ENCODE peak calls at places on chromosomes 13 and 19, in eight cellular contexts. U is endodermal cell, Q is fibroblast of lung, I is SK-N-SH, D is right cardiac atrium, Z is gastrocnemius medialis, K is heart right ventricle, A is thoracic aorta. H is an unnamed sample. For H3K4me1, the result is how much of the 10 kb centered on the place peaks cover.

GRCh38 chr19:1874554-1875185 is 10.6 kb downstream of the ABHD17A start:
- DNase-seq in U (no peak), Q (no peak), I (no peak), D (no peak), Z (no peak), K (no peak), A (no peak), H (no peak)

GRCh38 chr13:106083620-106084350 is 451.7 kb downstream of the EFNB2 start:
- DNase-seq in U (peak), Q (peak), I (peak), D (no peak), Z (no peak), K (peak), A (no peak), H (no peak)

GRCh38 chr13:108629353-108629752 is at the start of gene MYO16:
- DNase-seq in U (no peak), Q (no peak), I (no peak), D (no peak), Z (no peak), K (no peak), A (no peak), H (no peak)

GRCh38 chr19:29417048-29417447 is 108.7 kb upstream of the VSTM2B start:
- DNase-seq in U (no peak), Q (no peak), I (no peak), D (no peak), Z (no peak), K (no peak), A (no peak), H (no peak)

GRCh38 chr13:98313023-98313937 is 136.2 kb upstream of the RNF113B start:
- DNase-seq in U (no peak), Q (no peak), I (no peak), D (no peak), Z (no peak), K (no peak), A (no peak), H (no peak)

GRCh38 chr13:84400711-84401110 is 518.4 kb upstream of the SLITRK1 start:
- DNase-seq in U (no peak), Q (peak), I (no peak), D (no peak), Z (no peak), K (no peak), A (no peak), H (no peak)

GRCh38 chr13:24284876-24285275 is 24.5 kb upstream of the C1QTNF9 start:
- DNase-seq in U (peak), Q (peak), I (no peak), D (no peak), Z (no peak), K (no peak), A (no peak), H (no peak)

GRCh38 chr13:113493315-113493951 is 2.9 kb upstream of the DCUN1D2 start:
- DNase-seq in U (no peak), Q (peak), I (no peak), D (no peak), Z (no peak), K (no peak), A (no peak), H (no peak)

GRCh38 chr19:14089412-14089661 is 1.2 kb downstream of the SAMD1 start:
- DNase-seq in U (peak), Q (peak), I (peak), D (no peak), Z (no peak), K (no peak), A (no peak), H (no peak)

GRCh38 chr19:42396248-42396541 is 6.1 kb upstream of the CNFN start:
- DNase-seq in U (no peak), Q (no peak), I (peak), D (no peak), Z (no peak), K (no peak), A (no peak), H (no peak)

GRCh38 chr13:40446365-40446764 is 220.1 kb downstream of the FOXO1 start:
- DNase-seq in U (no peak), Q (peak), I (no peak), D (no peak), Z (no peak), K (no peak), A (no peak), H (no peak)

GRCh38 chr13:112725346-112726017 is 35.6 kb downstream of the ATP11A start:
- DNase-seq in U (peak), Q (peak), I (no peak), D (no peak), Z (peak), K (peak), A (no peak), H (no peak)

GRCh38 chr19:5534787-5535586 is 32.8 kb downstream of the TINCR start:
- DNase-seq in U (peak), Q (no peak), I (peak), D (no peak), Z (no peak), K (no peak), A (no peak), H (no peak)

GRCh38 chr19:39996218-39996810 is 546 bp upstream of the ZNF546 start:
- DNase-seq in U (no peak), Q (peak), I (peak), D (no peak), Z (no peak), K (no peak), A (no peak), H (no peak)

GRCh38 chr13:31503626-31504025 is 235.7 kb upstream of the RXFP2 start:
- DNase-seq in U (no peak), Q (no peak), I (no peak), D (no peak), Z (no peak), K (no peak), A (no peak), H (no peak)

GRCh38 chr19:806815-807421 is 9.7 kb downstream of the PTBP1 start:
- DNase-seq in U (peak), Q (no peak), I (peak), D (no peak), Z (no peak), K (no peak), A (no peak), H (no peak)

GRCh38 chr13:29582171-29582570 is 13.3 kb downstream of the SLC7A1 start:
- DNase-seq in U (peak), Q (no peak), I (no peak), D (peak), Z (no peak), K (peak), A (no peak), H (no peak)

GRCh38 chr19:43936219-43936618 is 1.1 kb upstream of the ZNF45 start:
- DNase-seq in U (no peak), Q (no peak), I (no peak), D (no peak), Z (no peak), K (no peak), A (no peak), H (no peak)

GRCh38 chr19:48571378-48572162 is 19.6 kb downstream of the SULT2B1 start:
- DNase-seq in U (no peak), Q (no peak), I (no peak), D (no peak), Z (no peak), K (no peak), A (no peak), H (no peak)

GRCh38 chr19:1429750-1430149 is 8.4 kb upstream of the RPS15 start:
- DNase-seq in U (no peak), Q (no peak), I (no peak), D (no peak), Z (no peak), K (peak), A (no peak), H (no peak)

GRCh38 chr13:73993661-73994060 is 140.5 kb downstream of the KLF12 start:
- DNase-seq in U (no peak), Q (no peak), I (no peak), D (no peak), Z (no peak), K (no peak), A (no peak), H (no peak)

GRCh38 chr13:112438515-112438914 is 62.4 kb downstream of the SPACA7 start:
- DNase-seq in U (no peak), Q (no peak), I (no peak), D (no peak), Z (no peak), K (no peak), A (no peak), H (no peak)

GRCh38 chr13:23979361-23980159 is 82.3 kb upstream of the C1QTNF9B start:
- DNase-seq in U (peak), Q (peak), I (peak), D (peak), Z (no peak), K (peak), A (peak), H (peak)

GRCh38 chr13:82011355-82011754 is 1670.4 kb upstream of the SPRY2 start:
- DNase-seq in U (no peak), Q (no peak), I (no peak), D (no peak), Z (no peak), K (no peak), A (no peak), H (no peak)

GRCh38 chr13:50690020-50690419 is 153.5 kb downstream of the DLEU7 start:
- DNase-seq in U (no peak), Q (no peak), I (no peak), D (no peak), Z (no peak), K (no peak), A (no peak), H (no peak)

GRCh38 chr13:26941345-26942174 is 181.0 kb upstream of the GPR12 start:
- DNase-seq in U (peak), Q (peak), I (no peak), D (no peak), Z (no peak), K (no peak), A (no peak), H (no peak)

DNA sequence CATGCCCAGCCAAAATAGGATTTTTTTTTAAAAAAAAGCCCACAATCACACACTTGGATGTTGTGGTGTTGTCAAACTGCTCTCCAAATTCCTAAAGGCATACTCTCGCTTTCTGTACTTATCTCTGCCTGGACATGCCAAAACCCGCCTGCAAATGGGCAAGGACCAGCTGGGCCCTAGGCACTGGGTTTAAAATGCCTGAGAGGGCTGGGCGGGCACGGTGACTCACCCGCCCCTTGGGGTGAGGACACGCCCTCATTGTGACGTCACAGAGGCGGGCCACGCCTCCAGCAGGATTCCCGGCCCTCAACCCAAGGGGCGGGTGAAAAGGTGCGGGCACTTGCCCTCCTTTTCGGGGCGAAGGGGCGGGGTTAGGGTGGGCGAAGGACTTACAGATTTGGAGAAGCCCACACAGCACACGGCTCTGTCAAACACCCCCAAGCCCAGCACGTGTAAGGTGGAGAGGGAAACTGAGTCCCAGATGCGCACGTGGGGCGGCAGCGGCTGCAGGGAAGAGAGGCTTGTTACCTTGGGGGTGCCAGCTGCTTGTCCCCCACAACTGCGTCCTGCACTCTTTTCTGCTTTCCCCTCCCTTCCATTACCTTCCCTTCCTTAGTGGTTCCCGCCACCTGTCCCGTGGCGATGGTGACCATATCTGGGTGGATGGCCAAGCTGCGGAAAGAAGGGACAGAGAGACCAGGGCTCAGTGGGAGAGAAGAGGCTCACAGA is 6.6 kb downstream of the EML2 start:
- DNase-seq in U (peak), Q (peak), I (peak), D (peak), Z (peak), K (peak), A (peak), H (peak)
- H3K27ac ChIP-seq in U (no peak), Q (peak), I (no peak), D (no peak), Z (peak), K (no peak), A (peak), H (no peak)

GRCh38 chr19:6802336-6803035 is 30.0 kb downstream of the VAV1 start:
- DNase-seq in U (peak), Q (no peak), I (no peak), D (peak), Z (peak), K (peak), A (no peak), H (peak)

GRCh38 chr19:6801397-6802086 is 29.0 kb downstream of the VAV1 start:
- DNase-seq in U (peak), Q (peak), I (peak), D (peak), Z (peak), K (peak), A (no peak), H (peak)

GRCh38 chr19:6796278-6796677 is 23.8 kb downstream of the VAV1 start:
- DNase-seq in U (no peak), Q (no peak), I (no peak), D (no peak), Z (no peak), K (no peak), A (no peak), H (no peak)

GRCh38 chr19:6803036-6803404 is 30.5 kb downstream of the VAV1 start:
- DNase-seq in U (no peak), Q (no peak), I (no peak), D (no peak), Z (no peak), K (no peak), A (no peak), H (no peak)

GRCh38 chr19:6800991-6801396 is 28.5 kb downstream of the VAV1 start:
- DNase-seq in U (no peak), Q (peak), I (no peak), D (no peak), Z (no peak), K (no peak), A (no peak), H (no peak)
- H3K4me3 ChIP-seq in U (no peak), Q (no peak), I (no peak), D (peak), Z (no peak), K (peak), A (peak), H (no peak)

GRCh38 chr19:55377356-55378131 is 918 bp downstream of the TMEM190 start:
- DNase-seq in U (peak), Q (no peak), I (peak), D (peak), Z (no peak), K (no peak), A (no peak), H (no peak)

GRCh38 chr19:55376381-55376933 is at the start of gene TMEM190:
- DNase-seq in U (peak), Q (no peak), I (peak), D (no peak), Z (no peak), K (no peak), A (no peak), H (no peak)

GRCh38 chr19:55372316-55373081 is 2.2 kb upstream of the IL11 start:
- DNase-seq in U (peak), Q (peak), I (peak), D (no peak), Z (no peak), K (no peak), A (no peak), H (no peak)

GRCh38 chr19:55373318-55373992 is 3.2 kb upstream of the TMEM190 start:
- DNase-seq in U (peak), Q (no peak), I (no peak), D (no peak), Z (no peak), K (no peak), A (no peak), H (no peak)

DNA sequence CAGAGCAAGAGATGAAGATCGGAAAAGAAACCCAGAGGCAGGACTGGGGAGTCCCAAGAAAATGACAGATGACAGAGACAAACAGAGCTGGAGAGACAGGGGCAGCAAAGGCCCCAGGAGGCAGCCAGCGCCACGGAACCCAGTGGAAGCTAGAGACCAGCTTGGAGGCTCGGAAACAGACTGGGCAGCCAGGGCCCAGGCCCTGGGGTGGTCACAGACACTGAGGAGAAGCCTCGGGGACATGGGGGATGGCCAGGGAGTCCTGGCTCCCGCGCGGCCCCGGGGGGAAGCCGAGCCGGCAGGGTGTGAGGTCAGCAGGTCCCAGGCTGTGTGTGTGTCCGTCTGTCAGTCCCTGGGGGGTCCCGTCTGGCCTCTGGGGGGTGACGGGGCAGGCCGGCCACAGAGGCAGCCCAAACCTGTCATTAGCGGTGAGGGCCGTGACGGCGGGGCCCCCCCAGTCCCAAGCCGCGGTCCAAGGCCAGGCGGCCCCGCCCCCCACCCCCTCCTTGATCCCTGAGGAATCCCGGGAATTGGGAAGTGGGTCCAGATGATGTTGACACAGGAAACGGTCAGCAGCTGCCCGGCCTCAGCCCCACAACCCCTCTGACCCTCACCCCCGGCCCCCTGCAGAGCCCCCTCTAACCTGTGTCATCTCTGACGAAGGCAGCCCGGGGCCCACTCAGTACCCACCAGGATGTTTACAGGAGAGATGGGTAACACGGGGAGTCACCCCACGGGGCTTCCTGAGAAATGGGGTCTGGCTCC is 2.5 kb upstream of the TMEM190 start:
- DNase-seq in U (peak), Q (peak), I (peak), D (no peak), Z (no peak), K (no peak), A (no peak), H (no peak)
- H3K4me1 ChIP-seq in U (under half), Q (under half), I (under half), D (under half), Z (under half), K (under half), A (under half), H (under half)

GRCh38 chr13:28179974-28180373 is 41.6 kb downstream of the PAN3 start:
- DNase-seq in U (no peak), Q (no peak), I (no peak), D (no peak), Z (no peak), K (no peak), A (no peak), H (no peak)
- H3K27ac ChIP-seq in U (no peak), Q (no peak), I (no peak), D (no peak), Z (no peak), K (no peak), A (no peak), H (no peak)

DNA sequence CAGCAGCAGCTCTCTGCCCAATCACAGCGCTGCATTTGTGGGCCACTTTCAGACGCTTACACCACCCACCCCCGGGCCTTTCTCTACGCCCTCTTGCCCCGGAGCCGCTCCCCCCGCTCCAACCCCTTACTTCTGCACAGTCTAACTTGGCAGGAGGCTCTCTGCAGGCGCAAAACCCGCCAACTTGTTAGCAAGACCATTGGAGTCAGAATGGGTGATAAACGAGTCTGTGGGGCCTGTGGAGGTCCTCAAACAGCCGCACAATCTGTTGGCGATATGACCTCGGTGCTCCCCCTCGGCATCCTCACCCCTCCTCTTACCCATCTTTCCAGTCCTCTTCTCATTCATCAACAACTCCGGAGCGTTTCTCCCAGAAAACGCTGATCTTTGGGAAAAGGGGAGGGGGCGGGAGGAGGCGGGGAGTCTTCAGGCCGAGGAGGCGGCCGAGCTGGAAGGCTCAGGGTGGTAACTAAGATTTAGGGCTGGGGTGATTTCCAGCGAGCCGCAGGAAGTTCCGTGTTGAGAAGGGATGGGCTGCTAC is 4.2 kb downstream of the SOX21 start:
- DNase-seq in U (peak), Q (no peak), I (peak), D (no peak), Z (no peak), K (no peak), A (no peak), H (no peak)
- H3K4me3 ChIP-seq in U (peak), Q (no peak), I (no peak), D (no peak), Z (no peak), K (no peak), A (peak), H (peak)

DNA sequence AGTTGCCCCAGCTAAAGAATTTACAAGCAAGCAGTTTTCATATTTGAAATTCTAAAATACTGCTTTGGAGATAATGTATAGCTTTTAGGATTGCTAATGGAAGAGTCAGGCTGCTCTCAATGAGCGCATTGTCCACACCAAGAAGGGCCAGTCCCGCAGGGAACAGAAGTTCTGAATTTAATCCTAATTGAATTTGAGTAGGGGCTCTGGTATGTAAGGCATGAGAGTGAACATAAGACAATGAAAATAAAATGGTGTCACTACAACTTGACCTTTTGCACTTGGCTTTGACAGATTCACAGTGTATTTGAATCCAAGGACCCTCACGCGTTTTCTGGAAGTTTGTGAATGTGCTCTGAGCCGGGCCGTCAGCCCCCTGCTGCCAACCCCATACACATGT is 32.6 kb downstream of the RAB20 start:
- DNase-seq in U (no peak), Q (no peak), I (no peak), D (no peak), Z (no peak), K (no peak), A (no peak), H (no peak)
- H3K4me1 ChIP-seq in U (under half), Q (under half), I (under half), D (under half), Z (under half), K (half or more), A (under half), H (under half)

GRCh38 chr19:18499055-18499775 is 22.7 kb downstream of the ELL start:
- DNase-seq in U (no peak), Q (no peak), I (no peak), D (no peak), Z (no peak), K (no peak), A (no peak), H (no peak)
- H3K27ac ChIP-seq in U (no peak), Q (no peak), I (no peak), D (peak), Z (peak), K (peak), A (peak), H (no peak)

GRCh38 chr13:99800951-99801350 is 170.6 kb downstream of the ZIC5 start:
- DNase-seq in U (peak), Q (no peak), I (no peak), D (no peak), Z (no peak), K (no peak), A (no peak), H (no peak)
- H3K4me3 ChIP-seq in U (no peak), Q (no peak), I (no peak), D (no peak), Z (no peak), K (no peak), A (no peak), H (no peak)